ENCODE peak calls at places on chromosomes 3 and 15, in eight cellular contexts. O, B, U, L, Z, D, R and K are unnamed samples.

GRCh38 chr3:31472479-31473390 is 60.0 kb upstream of the STT3B start:
- DNase-seq in O (no peak), B (peak; percentile 77), U (peak; percentile 9), L (no peak), Z (peak; percentile 78), D (no peak), R (no peak), K (peak; percentile 4)

GRCh38 chr3:105835606-105836005 is 33.2 kb downstream of the CBLB start:
- DNase-seq in O (no peak), B (no peak), U (no peak), L (peak; percentile 36), Z (no peak), D (no peak), R (no peak), K (no peak)

GRCh38 chr15:101539492-101539891 is 50.0 kb upstream of the PCSK6 start:
- DNase-seq in O (no peak), B (no peak), U (no peak), L (no peak), Z (no peak), D (no peak), R (no peak), K (no peak)

GRCh38 chr15:57095896-57096295 is 177.5 kb downstream of the TCF12 start:
- DNase-seq in O (no peak), B (no peak), U (no peak), L (no peak), Z (no peak), D (no peak), R (no peak), K (no peak)

GRCh38 chr3:17213102-17213501 is 328.3 kb downstream of the PLCL2 start:
- DNase-seq in O (no peak), B (peak; percentile 44), U (no peak), L (no peak), Z (peak; percentile 66), D (no peak), R (no peak), K (no peak)

GRCh38 chr3:46674031-46674592 is 19.4 kb downstream of the ALS2CL start:
- DNase-seq in O (no peak), B (no peak), U (no peak), L (no peak), Z (no peak), D (no peak), R (no peak), K (no peak)

GRCh38 chr15:80246425-80246894 is 5.6 kb downstream of the CTXND1 start:
- DNase-seq in O (no peak), B (no peak), U (no peak), L (no peak), Z (no peak), D (no peak), R (no peak), K (no peak)

GRCh38 chr15:69082041-69082502 is 67.6 kb downstream of the NOX5 start:
- DNase-seq in O (no peak), B (peak; percentile 70), U (no peak), L (no peak), Z (peak; percentile 73), D (no peak), R (no peak), K (no peak)

GRCh38 chr3:122984007-122984406 is 43.6 kb downstream of the SEMA5B start:
- DNase-seq in O (no peak), B (no peak), U (no peak), L (no peak), Z (no peak), D (no peak), R (no peak), K (no peak)

GRCh38 chr15:25568751-25569150 is 129.9 kb upstream of the UBE3A start:
- DNase-seq in O (no peak), B (no peak), U (no peak), L (no peak), Z (no peak), D (no peak), R (no peak), K (no peak)

GRCh38 chr3:130379274-130379673 is 33.8 kb downstream of the COL6A5 start:
- DNase-seq in O (no peak), B (peak; percentile 41), U (no peak), L (no peak), Z (no peak), D (no peak), R (no peak), K (no peak)

GRCh38 chr15:94230886-94231727 is at the start of gene MCTP2:
- DNase-seq in O (peak; percentile 11), B (peak; percentile 60), U (peak; percentile 74), L (peak; percentile 39), Z (peak; percentile 65), D (no peak), R (no peak), K (peak; percentile 82)